ENCODE peak calls at places on chromosomes 6 and 20, in seven cellular contexts. X, I, M, L, N, B and E are unnamed samples.

GRCh38 chr20:63191400-63191799 is 24.5 kb downstream of the YTHDF1 start:
- DNase-seq in X (no peak), I (no peak), M (no peak), L (no peak), N (no peak), B (no peak), E (no peak)

GRCh38 chr6:75609639-75610590 is 8.2 kb downstream of the SENP6 start:
- DNase-seq in X (no peak), I (no peak), M (no peak), L (no peak), N (no peak), B (no peak), E (no peak)

GRCh38 chr20:11090751-11091150 is 417.0 kb upstream of the JAG1 start:
- DNase-seq in X (no peak), I (no peak), M (no peak), L (no peak), N (no peak), B (no peak), E (no peak)

GRCh38 chr6:156697224-156697623 is 80.0 kb upstream of the ARID1B start:
- DNase-seq in X (no peak), I (no peak), M (no peak), L (no peak), N (no peak), B (no peak), E (peak)

GRCh38 chr6:131545317-131545716 is 27.7 kb upstream of the ARG1 start:
- DNase-seq in X (no peak), I (no peak), M (no peak), L (no peak), N (no peak), B (no peak), E (no peak)

GRCh38 chr20:41179961-41180360 is 42.6 kb downstream of the PLCG1 start:
- DNase-seq in X (no peak), I (no peak), M (no peak), L (no peak), N (no peak), B (no peak), E (no peak)

GRCh38 chr20:64111841-64112641 is 4.7 kb upstream of the NPBWR2 start:
- DNase-seq in X (no peak), I (no peak), M (peak), L (peak), N (no peak), B (no peak), E (no peak)

GRCh38 chr6:137700751-137701477 is 166.1 kb upstream of the TNFAIP3 start:
- DNase-seq in X (no peak), I (no peak), M (no peak), L (no peak), N (no peak), B (no peak), E (no peak)

GRCh38 chr6:47195251-47195650 is 114.5 kb downstream of the TNFRSF21 start:
- DNase-seq in X (no peak), I (peak), M (no peak), L (no peak), N (no peak), B (no peak), E (no peak)

GRCh38 chr6:41439524-41440418 is 104.4 kb downstream of the NCR2 start:
- DNase-seq in X (no peak), I (no peak), M (no peak), L (no peak), N (no peak), B (peak), E (peak)

GRCh38 chr6:51495016-51495805 is 592.2 kb downstream of the PKHD1 start:
- DNase-seq in X (no peak), I (no peak), M (no peak), L (no peak), N (no peak), B (no peak), E (no peak)

GRCh38 chr20:13420625-13421024 is 199.6 kb downstream of the ISM1 start:
- DNase-seq in X (no peak), I (no peak), M (no peak), L (no peak), N (no peak), B (no peak), E (no peak)

GRCh38 chr20:36666181-36666740 is 20.3 kb upstream of the SLA2 start:
- DNase-seq in X (no peak), I (peak), M (peak), L (no peak), N (no peak), B (no peak), E (no peak)

GRCh38 chr6:160215232-160215631 is 43.4 kb downstream of the SLC22A2 start:
- DNase-seq in X (no peak), I (no peak), M (no peak), L (no peak), N (no peak), B (no peak), E (no peak)

GRCh38 chr6:45436544-45437440 is 59.1 kb upstream of the SUPT3H start:
- DNase-seq in X (no peak), I (no peak), M (no peak), L (no peak), N (no peak), B (peak), E (no peak)

GRCh38 chr20:15708984-15709598 is 864.2 kb downstream of the KIF16B start:
- DNase-seq in X (no peak), I (peak), M (peak), L (no peak), N (no peak), B (peak), E (peak)

GRCh38 chr6:4794140-4794707 is 18.0 kb downstream of the CDYL start:
- DNase-seq in X (no peak), I (no peak), M (no peak), L (no peak), N (peak), B (no peak), E (no peak)

GRCh38 chr6:21438237-21438985 is 155.1 kb upstream of the SOX4 start:
- DNase-seq in X (no peak), I (no peak), M (no peak), L (no peak), N (no peak), B (peak), E (peak)

GRCh38 chr6:96743496-96743895 is 93.8 kb downstream of the GPR63 start:
- DNase-seq in X (no peak), I (no peak), M (no peak), L (no peak), N (no peak), B (no peak), E (no peak)

GRCh38 chr6:80502871-80503270 is 396.4 kb downstream of the BCKDHB start:
- DNase-seq in X (no peak), I (no peak), M (no peak), L (no peak), N (no peak), B (no peak), E (no peak)

GRCh38 chr20:16417001-16417400 is 156.2 kb downstream of the KIF16B start:
- DNase-seq in X (no peak), I (no peak), M (peak), L (no peak), N (no peak), B (no peak), E (no peak)

GRCh38 chr6:24874776-24875175 is 61.0 kb downstream of the RIPOR2 start:
- DNase-seq in X (no peak), I (no peak), M (no peak), L (no peak), N (no peak), B (no peak), E (no peak)

GRCh38 chr6:156379946-156380707 is 397.1 kb upstream of the ARID1B start:
- DNase-seq in X (no peak), I (no peak), M (no peak), L (no peak), N (peak), B (no peak), E (no peak)

GRCh38 chr6:11021003-11021402 is 23.1 kb downstream of the ELOVL2 start:
- DNase-seq in X (no peak), I (no peak), M (no peak), L (no peak), N (no peak), B (no peak), E (no peak)

GRCh38 chr6:105573138-105573537 is 170.3 kb upstream of the PREP start:
- DNase-seq in X (no peak), I (no peak), M (no peak), L (no peak), N (no peak), B (no peak), E (no peak)

GRCh38 chr6:125363010-125363359 is 61.2 kb upstream of the HDDC2 start:
- DNase-seq in X (no peak), I (no peak), M (no peak), L (no peak), N (no peak), B (no peak), E (no peak)

GRCh38 chr6:11712760-11713159 is 65.8 kb downstream of the ADTRP start:
- DNase-seq in X (no peak), I (no peak), M (no peak), L (peak), N (no peak), B (peak), E (peak)

GRCh38 chr6:154219250-154219649 is 137.4 kb downstream of the IPCEF1 start:
- DNase-seq in X (no peak), I (no peak), M (no peak), L (no peak), N (no peak), B (no peak), E (no peak)

GRCh38 chr6:40763001-40763400 is 175.8 kb upstream of the LRFN2 start:
- DNase-seq in X (no peak), I (no peak), M (no peak), L (no peak), N (no peak), B (no peak), E (no peak)

GRCh38 chr20:3751664-3752385 is 15.7 kb downstream of the ADISSP start:
- DNase-seq in X (no peak), I (peak), M (no peak), L (no peak), N (no peak), B (peak), E (peak)

GRCh38 chr6:70846207-70846835 is 110.5 kb downstream of the B3GAT2 start:
- DNase-seq in X (no peak), I (no peak), M (no peak), L (no peak), N (no peak), B (no peak), E (no peak)

GRCh38 chr20:62603021-62603906 is 39.0 kb upstream of the SLCO4A1 start:
- DNase-seq in X (no peak), I (no peak), M (no peak), L (peak), N (peak), B (peak), E (no peak)

GRCh38 chr6:151240861-151241642 is 1.3 kb downstream of the AKAP12 start:
- DNase-seq in X (peak), I (peak), M (peak), L (peak), N (peak), B (peak), E (peak)

GRCh38 chr6:112153926-112154621 is 66.7 kb downstream of the FAM229B start:
- DNase-seq in X (no peak), I (no peak), M (no peak), L (no peak), N (no peak), B (no peak), E (no peak)

GRCh38 chr6:33950891-33951889 is 147.4 kb upstream of the MLN start:
- DNase-seq in X (no peak), I (no peak), M (no peak), L (no peak), N (no peak), B (no peak), E (no peak)

GRCh38 chr20:32898721-32899120 is 40.0 kb downstream of the EFCAB8 start:
- DNase-seq in X (no peak), I (no peak), M (no peak), L (no peak), N (no peak), B (no peak), E (no peak)

GRCh38 chr6:31928672-31928939 is 1.1 kb downstream of the C2 start:
- DNase-seq in X (no peak), I (no peak), M (no peak), L (no peak), N (no peak), B (no peak), E (no peak)

GRCh38 chr20:3908667-3909066 is 19.5 kb downstream of the PANK2 start:
- DNase-seq in X (no peak), I (no peak), M (no peak), L (no peak), N (no peak), B (no peak), E (no peak)

GRCh38 chr6:1376653-1377052 is 12.7 kb upstream of the FOXF2 start:
- DNase-seq in X (no peak), I (no peak), M (no peak), L (no peak), N (no peak), B (no peak), E (no peak)

GRCh38 chr6:31961616-31962015 is 2.6 kb downstream of the SKIC2 start:
- DNase-seq in X (no peak), I (no peak), M (no peak), L (no peak), N (no peak), B (no peak), E (no peak)

GRCh38 chr6:147133669-147134068 is 70.5 kb upstream of the STXBP5 start:
- DNase-seq in X (no peak), I (no peak), M (no peak), L (no peak), N (no peak), B (no peak), E (no peak)
- TF ChIP-seq CTCF in X (no peak), I (no peak), M (no peak), L (no peak), N (no peak), B (no peak), E (no peak)

DNA sequence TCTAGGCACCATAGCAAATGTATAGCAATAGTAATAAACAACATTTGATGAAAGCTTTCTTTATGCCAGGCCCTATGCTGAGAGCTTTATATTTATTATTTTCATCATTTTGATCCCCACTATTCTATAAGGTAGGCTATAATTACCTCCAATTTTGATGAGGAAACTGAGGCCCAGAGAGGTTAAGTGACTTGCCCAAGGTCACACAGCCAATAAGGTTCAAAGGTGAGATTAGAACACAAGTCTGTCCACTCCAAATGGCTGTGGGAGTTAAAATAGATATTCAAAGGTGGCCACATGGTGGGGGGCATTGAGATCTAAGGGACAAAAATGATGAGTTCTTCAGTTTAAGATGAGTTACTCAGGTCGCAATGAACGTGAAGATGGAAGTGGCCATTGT is 269.9 kb downstream of the BMP7 start:
- DNase-seq in X (no peak), I (no peak), M (no peak), L (no peak), N (no peak), B (no peak), E (no peak)
- TF ChIP-seq CTCF in X (no peak), I (no peak), M (no peak), L (no peak), N (no peak), B (no peak), E (no peak)

DNA sequence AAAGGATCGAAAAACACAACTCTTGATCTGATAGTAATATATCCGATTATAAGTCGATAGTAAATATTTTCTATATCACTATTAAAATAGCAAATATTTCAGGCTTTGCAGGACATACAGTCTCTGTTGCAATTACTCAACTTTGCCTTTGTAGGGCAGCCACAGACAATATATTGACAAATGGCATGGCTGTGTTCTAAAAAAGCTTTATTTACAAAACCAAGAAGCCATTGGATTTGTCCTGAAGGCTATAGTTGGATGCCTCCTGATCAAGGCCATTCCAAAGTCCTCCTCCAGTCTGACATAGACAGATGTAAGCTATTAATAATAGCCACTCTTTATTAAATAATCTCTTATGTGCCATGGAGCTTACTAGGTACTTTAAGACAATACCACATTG is 5.9 kb downstream of the OCSTAMP start:
- DNase-seq in X (no peak), I (no peak), M (no peak), L (no peak), N (no peak), B (no peak), E (no peak)
- TF ChIP-seq CTCF in X (no peak), I (no peak), M (no peak), L (no peak), N (no peak), B (peak), E (no peak)

GRCh38 chr6:143539106-143539505 is 27.6 kb upstream of the FUCA2 start:
- DNase-seq in X (no peak), I (no peak), M (no peak), L (no peak), N (no peak), B (no peak), E (no peak)

GRCh38 chr6:143540192-143540591 is 28.7 kb upstream of the FUCA2 start:
- DNase-seq in X (no peak), I (no peak), M (no peak), L (no peak), N (no peak), B (no peak), E (no peak)

GRCh38 chr6:143536866-143537691 is 25.6 kb upstream of the FUCA2 start:
- DNase-seq in X (peak), I (peak), M (peak), L (peak), N (peak), B (peak), E (peak)

GRCh38 chr6:143538374-143538773 is 26.9 kb upstream of the FUCA2 start:
- DNase-seq in X (no peak), I (no peak), M (no peak), L (no peak), N (no peak), B (no peak), E (no peak)

GRCh38 chr6:143539723-143540122 is 28.2 kb upstream of the FUCA2 start:
- DNase-seq in X (no peak), I (no peak), M (no peak), L (no peak), N (no peak), B (no peak), E (no peak)
- TF ChIP-seq CTCF in X (no peak), I (no peak), M (no peak), L (no peak), N (no peak), B (no peak), E (no peak)

DNA sequence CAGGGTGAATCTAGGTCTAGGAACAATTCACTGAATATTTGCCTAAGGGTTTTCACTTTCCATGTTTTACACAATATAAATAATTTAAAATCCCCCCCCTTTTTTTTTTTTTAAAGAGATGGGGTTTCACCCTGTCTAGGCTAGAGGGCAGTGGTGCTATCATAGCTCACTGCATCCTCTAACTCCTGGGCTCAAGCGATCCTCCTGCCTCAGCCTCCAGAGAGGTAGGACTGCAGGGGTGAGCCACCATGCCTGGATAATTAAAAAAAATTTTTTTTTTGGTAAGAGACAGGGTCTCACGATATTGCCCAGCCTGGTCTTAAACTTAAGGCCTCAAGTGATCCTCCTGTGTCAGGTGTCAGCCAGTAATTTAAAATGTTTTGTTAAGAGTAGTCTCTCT is 17.8 kb downstream of the QKI start:
- DNase-seq in X (no peak), I (no peak), M (no peak), L (no peak), N (no peak), B (no peak), E (no peak)
- TF ChIP-seq CTCF in X (no peak), I (no peak), M (no peak), L (no peak), N (no peak), B (no peak), E (no peak)

DNA sequence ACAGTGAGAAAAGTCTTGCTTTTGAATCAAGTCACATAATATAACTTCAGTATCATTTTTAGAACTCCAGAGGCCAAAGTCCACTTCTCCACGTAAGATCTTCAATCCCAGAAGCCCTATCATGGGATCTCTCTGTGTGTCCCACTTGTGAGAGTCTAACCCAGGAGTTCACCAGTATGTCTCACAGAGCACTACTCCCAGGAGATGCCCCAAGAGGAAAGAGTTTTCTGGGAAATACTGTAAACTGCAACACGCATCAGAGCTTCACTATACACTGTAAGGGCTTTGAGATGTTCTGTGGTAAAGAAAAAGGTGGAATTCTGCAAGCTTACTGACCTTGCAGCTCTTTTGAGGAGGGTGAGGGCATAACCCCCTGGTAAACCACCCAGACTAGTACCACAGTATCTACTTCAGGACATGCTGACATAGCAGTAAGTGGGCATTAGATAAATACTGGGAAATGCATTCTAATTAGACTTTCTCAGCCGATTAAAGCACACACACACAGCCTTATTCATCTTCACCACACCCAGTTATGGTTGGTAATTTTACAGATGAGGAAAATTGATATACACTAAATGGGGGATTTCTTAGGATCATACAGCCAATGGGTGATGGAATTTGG is 12.3 kb downstream of the DCBLD1 start:
- DNase-seq in X (no peak), I (no peak), M (no peak), L (no peak), N (no peak), B (no peak), E (no peak)
- TF ChIP-seq CTCF in X (no peak), I (no peak), M (no peak), L (no peak), N (no peak), B (no peak), E (no peak)

DNA sequence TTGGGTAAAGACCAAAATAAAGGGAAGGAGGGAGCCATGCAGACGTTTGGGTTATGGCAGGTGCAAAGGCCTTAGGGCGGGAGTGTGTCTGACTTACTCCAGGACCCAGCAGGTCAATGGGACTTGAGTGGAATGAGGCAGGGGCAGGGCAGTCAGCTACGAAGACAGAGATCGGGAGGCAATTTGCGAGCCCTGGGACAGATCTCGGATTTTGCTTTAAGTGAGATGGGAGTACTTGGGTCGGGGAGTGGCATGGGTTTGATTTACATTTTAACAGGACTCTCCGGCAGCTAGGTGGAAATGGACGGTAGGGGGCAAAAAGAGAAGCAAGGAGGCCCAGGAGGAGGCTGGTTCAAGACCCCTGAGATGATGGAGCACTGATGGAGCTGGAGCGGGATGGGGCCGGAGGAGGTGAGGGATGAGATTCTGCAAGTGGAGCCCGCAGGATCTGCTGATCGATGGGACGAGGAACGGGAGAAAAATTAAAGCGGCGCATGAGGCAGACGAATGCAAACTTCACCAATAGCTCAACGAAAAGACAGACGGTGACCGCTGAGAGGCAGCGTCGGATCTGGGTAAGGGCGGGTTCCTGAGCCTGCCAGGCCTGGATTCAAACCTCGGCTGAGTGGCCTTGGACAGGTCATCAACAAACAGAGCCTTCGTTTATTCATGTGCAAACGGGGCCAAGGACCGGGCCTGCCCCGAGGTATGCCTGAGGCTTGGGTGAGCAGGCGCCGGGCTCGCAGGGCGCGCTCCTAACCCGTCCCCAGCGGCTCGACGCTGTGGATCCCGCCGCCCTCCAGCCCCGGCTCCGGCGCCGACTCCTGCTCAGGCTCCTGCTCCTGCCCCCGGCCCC is 774 bp upstream of the RBCK1 start:
- DNase-seq in X (peak), I (peak), M (peak), L (peak), N (peak), B (peak), E (peak)
- TF ChIP-seq CTCF in X (peak), I (peak), M (peak), L (peak), N (no peak), B (no peak), E (peak)